ENCODE peak calls at places on chromosome 1, in four cellular contexts. X, G, O and A are unnamed samples.

GRCh38 chr1:98177751-98178150 is 256.9 kb upstream of the DPYD start:
- DNase-seq in G (no peak), X (no peak), O (no peak), A (no peak)

GRCh38 chr1:36160949-36161485 is 5.1 kb downstream of the MAP7D1 start:
- DNase-seq in X (peak), O (no peak), G (no peak), A (no peak)

GRCh38 chr1:211928993-211929637 is 98.6 kb upstream of the LPGAT1 start:
- DNase-seq in O (no peak), X (no peak), G (no peak), A (no peak)

GRCh38 chr1:168285971-168286628 is 5.4 kb downstream of the TBX19 start:
- DNase-seq in X (no peak), O (no peak), G (no peak), A (no peak)

GRCh38 chr1:1627261-1627841 is 4.6 kb upstream of the MMP23B start:
- DNase-seq in O (no peak), G (no peak), X (no peak), A (no peak)

GRCh38 chr1:52098139-52098871 is 42.2 kb downstream of the BTF3L4 start:
- DNase-seq in G (no peak), O (no peak), X (no peak), A (no peak)

GRCh38 chr1:5975133-5975880 is 16.9 kb downstream of the NPHP4 start:
- DNase-seq in X (peak), G (peak), O (no peak), A (no peak)

GRCh38 chr1:10490271-10490970 is 15.7 kb downstream of the PEX14 start:
- DNase-seq in O (no peak), X (no peak), G (no peak), A (no peak)

GRCh38 chr1:46646844-46647243 is 21.3 kb downstream of the ATPAF1 start:
- DNase-seq in X (no peak), G (no peak), O (no peak), A (no peak)

GRCh38 chr1:232886304-232886703 is 64.1 kb upstream of the NTPCR start:
- DNase-seq in X (no peak), O (no peak), G (no peak), A (no peak)

GRCh38 chr1:232594768-232595698 is 34.9 kb downstream of the SIPA1L2 start:
- DNase-seq in G (no peak), O (no peak), X (no peak), A (no peak)

GRCh38 chr1:1182491-1183220 is 9.0 kb downstream of the TTLL10 start:
- DNase-seq in G (no peak), O (no peak), X (no peak), A (no peak)